ENCODE peak calls at places on chromosome 17, in ten cellular contexts. One of them, this sample, is unnamed.

GRCh38 chr17:79295307-79295706 is 220.7 kb downstream of the ENGASE start:
- DNase-seq in HCT116: no peak
- DNase-seq in K562: no peak
- DNase-seq in adrenal gland: no peak
- DNase-seq in HepG2: no peak
- DNase-seq in heart left ventricle: no peak
- DNase-seq in uterus: no peak
- DNase-seq in breast epithelium: no peak
- DNase-seq in endothelial cell of umbilical vein: no peak
- DNase-seq in transverse colon: no peak
- DNase-seq in this sample: no peak

GRCh38 chr17:78576389-78577112 is 645 bp downstream of the DNAH17 start:
- DNase-seq in breast epithelium: no peak
- DNase-seq in HCT116: no peak
- DNase-seq in K562: no peak
- DNase-seq in endothelial cell of umbilical vein: no peak
- DNase-seq in transverse colon: no peak
- DNase-seq in heart left ventricle: peak
- DNase-seq in uterus: no peak
- DNase-seq in HepG2: no peak
- DNase-seq in adrenal gland: no peak
- DNase-seq in this sample: no peak

GRCh38 chr17:33046361-33047255 is 55.0 kb downstream of the SPACA3 start:
- DNase-seq in K562: no peak
- DNase-seq in adrenal gland: no peak
- DNase-seq in uterus: no peak
- DNase-seq in heart left ventricle: no peak
- DNase-seq in HCT116: no peak
- DNase-seq in breast epithelium: no peak
- DNase-seq in HepG2: no peak
- DNase-seq in endothelial cell of umbilical vein: no peak
- DNase-seq in transverse colon: no peak
- DNase-seq in this sample: no peak

GRCh38 chr17:6069611-6070279 is 434 bp upstream of the WSCD1 start:
- DNase-seq in breast epithelium: no peak
- DNase-seq in heart left ventricle: no peak
- DNase-seq in HCT116: no peak
- DNase-seq in transverse colon: peak
- DNase-seq in uterus: no peak
- DNase-seq in endothelial cell of umbilical vein: peak
- DNase-seq in HepG2: no peak
- DNase-seq in K562: no peak
- DNase-seq in adrenal gland: no peak
- DNase-seq in this sample: no peak

GRCh38 chr17:34009946-34010345 is 245.1 kb upstream of the CCL2 start:
- DNase-seq in K562: no peak
- DNase-seq in endothelial cell of umbilical vein: no peak
- DNase-seq in breast epithelium: no peak
- DNase-seq in transverse colon: no peak
- DNase-seq in HCT116: no peak
- DNase-seq in uterus: no peak
- DNase-seq in adrenal gland: no peak
- DNase-seq in HepG2: no peak
- DNase-seq in heart left ventricle: no peak
- DNase-seq in this sample: no peak

GRCh38 chr17:12514596-12514995 is 151.1 kb upstream of the MYOCD start:
- DNase-seq in breast epithelium: no peak
- DNase-seq in transverse colon: no peak
- DNase-seq in HCT116: no peak
- DNase-seq in endothelial cell of umbilical vein: no peak
- DNase-seq in HepG2: no peak
- DNase-seq in uterus: no peak
- DNase-seq in adrenal gland: no peak
- DNase-seq in heart left ventricle: no peak
- DNase-seq in K562: no peak
- DNase-seq in this sample: no peak

GRCh38 chr17:73429440-73430164 is 117.8 kb upstream of the CDC42EP4 start:
- DNase-seq in heart left ventricle: peak
- DNase-seq in K562: peak
- DNase-seq in HepG2: peak
- DNase-seq in breast epithelium: peak
- DNase-seq in endothelial cell of umbilical vein: peak
- DNase-seq in adrenal gland: peak
- DNase-seq in transverse colon: peak
- DNase-seq in HCT116: peak
- DNase-seq in uterus: peak
- DNase-seq in this sample: peak

GRCh38 chr17:19244796-19245195 is 7.6 kb downstream of the EPN2 start:
- DNase-seq in heart left ventricle: no peak
- DNase-seq in adrenal gland: no peak
- DNase-seq in HepG2: no peak
- DNase-seq in uterus: no peak
- DNase-seq in K562: no peak
- DNase-seq in endothelial cell of umbilical vein: no peak
- DNase-seq in transverse colon: no peak
- DNase-seq in breast epithelium: no peak
- DNase-seq in HCT116: no peak
- DNase-seq in this sample: no peak

GRCh38 chr17:74528491-74529199 is 2.6 kb downstream of the CD300LB start:
- DNase-seq in heart left ventricle: no peak
- DNase-seq in adrenal gland: peak
- DNase-seq in uterus: no peak
- DNase-seq in endothelial cell of umbilical vein: no peak
- DNase-seq in transverse colon: no peak
- DNase-seq in HepG2: no peak
- DNase-seq in HCT116: no peak
- DNase-seq in breast epithelium: peak
- DNase-seq in K562: no peak
- DNase-seq in this sample: no peak

GRCh38 chr17:1060991-1061390 is 64.1 kb downstream of the TIMM22 start:
- DNase-seq in endothelial cell of umbilical vein: peak
- DNase-seq in transverse colon: peak
- DNase-seq in HepG2: no peak
- DNase-seq in K562: no peak
- DNase-seq in breast epithelium: no peak
- DNase-seq in heart left ventricle: no peak
- DNase-seq in uterus: peak
- DNase-seq in HCT116: peak
- DNase-seq in adrenal gland: peak
- DNase-seq in this sample: no peak

GRCh38 chr17:15169676-15170075 is 95.5 kb downstream of the PMP22 start:
- DNase-seq in adrenal gland: no peak
- DNase-seq in breast epithelium: no peak
- DNase-seq in K562: no peak
- DNase-seq in uterus: no peak
- DNase-seq in HCT116: no peak
- DNase-seq in HepG2: no peak
- DNase-seq in heart left ventricle: no peak
- DNase-seq in endothelial cell of umbilical vein: no peak
- DNase-seq in transverse colon: no peak
- DNase-seq in this sample: no peak

GRCh38 chr17:39744075-39744835 is 6.5 kb downstream of the GRB7 start:
- DNase-seq in HCT116: no peak
- DNase-seq in HepG2: no peak
- DNase-seq in endothelial cell of umbilical vein: no peak
- DNase-seq in breast epithelium: no peak
- DNase-seq in adrenal gland: no peak
- DNase-seq in K562: no peak
- DNase-seq in transverse colon: no peak
- DNase-seq in uterus: no peak
- DNase-seq in heart left ventricle: no peak
- DNase-seq in this sample: no peak

DNA sequence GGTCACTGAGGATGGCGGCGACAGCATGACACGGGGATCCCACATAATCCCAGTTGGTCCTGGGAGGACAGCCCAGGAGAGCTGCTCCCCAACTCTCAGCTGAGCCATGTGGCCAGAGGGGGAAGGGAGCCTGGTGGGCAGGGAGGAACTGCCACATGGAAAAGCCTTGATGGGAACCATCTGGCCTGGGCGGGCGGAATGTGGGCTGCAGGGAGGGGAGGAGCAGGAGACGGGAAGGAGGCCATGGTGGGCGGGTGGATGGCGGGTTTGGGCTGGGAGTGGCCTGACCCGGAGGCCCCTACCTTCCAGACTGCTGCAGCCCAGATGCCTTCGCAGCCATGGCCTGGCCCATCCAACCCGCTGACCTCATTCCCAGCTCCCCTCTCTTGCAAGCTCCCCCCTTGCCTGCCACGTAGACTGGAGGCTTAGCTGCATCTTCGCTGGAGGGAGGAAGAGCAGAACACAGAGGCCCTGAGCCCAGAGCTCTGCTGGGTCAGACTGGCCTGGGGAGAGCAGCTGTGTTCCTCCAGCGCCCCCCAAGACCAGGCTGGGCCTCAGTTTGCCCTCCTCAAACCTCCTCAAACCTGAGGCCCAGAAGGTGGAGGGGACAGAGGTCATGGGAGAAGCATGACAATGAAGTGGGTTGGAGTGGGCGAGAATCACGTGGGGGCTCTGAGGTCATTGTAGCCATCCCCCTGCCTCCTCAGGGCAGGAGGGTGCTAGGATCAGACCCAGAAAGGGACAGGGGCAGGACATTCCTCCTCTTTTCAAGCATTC is 8.2 kb upstream of the COL1A1 start:
- DNase-seq in heart left ventricle: peak
- DNase-seq in transverse colon: peak
- DNase-seq in uterus: peak
- DNase-seq in adrenal gland: peak
- DNase-seq in HepG2: no peak
- DNase-seq in endothelial cell of umbilical vein: no peak
- DNase-seq in K562: peak
- DNase-seq in breast epithelium: peak
- DNase-seq in HCT116: no peak
- DNase-seq in this sample: no peak
- TF ChIP-seq POLR2A in heart left ventricle: peak
- TF ChIP-seq POLR2A in transverse colon: peak
- TF ChIP-seq POLR2A in uterus: peak
- TF ChIP-seq POLR2A in adrenal gland: no peak
- TF ChIP-seq POLR2A in HepG2: no peak
- TF ChIP-seq POLR2A in endothelial cell of umbilical vein: no peak
- TF ChIP-seq POLR2A in K562: no peak
- TF ChIP-seq POLR2A in breast epithelium: no peak
- TF ChIP-seq POLR2A in HCT116: no peak
- TF ChIP-seq POLR2A in this sample: no peak

DNA sequence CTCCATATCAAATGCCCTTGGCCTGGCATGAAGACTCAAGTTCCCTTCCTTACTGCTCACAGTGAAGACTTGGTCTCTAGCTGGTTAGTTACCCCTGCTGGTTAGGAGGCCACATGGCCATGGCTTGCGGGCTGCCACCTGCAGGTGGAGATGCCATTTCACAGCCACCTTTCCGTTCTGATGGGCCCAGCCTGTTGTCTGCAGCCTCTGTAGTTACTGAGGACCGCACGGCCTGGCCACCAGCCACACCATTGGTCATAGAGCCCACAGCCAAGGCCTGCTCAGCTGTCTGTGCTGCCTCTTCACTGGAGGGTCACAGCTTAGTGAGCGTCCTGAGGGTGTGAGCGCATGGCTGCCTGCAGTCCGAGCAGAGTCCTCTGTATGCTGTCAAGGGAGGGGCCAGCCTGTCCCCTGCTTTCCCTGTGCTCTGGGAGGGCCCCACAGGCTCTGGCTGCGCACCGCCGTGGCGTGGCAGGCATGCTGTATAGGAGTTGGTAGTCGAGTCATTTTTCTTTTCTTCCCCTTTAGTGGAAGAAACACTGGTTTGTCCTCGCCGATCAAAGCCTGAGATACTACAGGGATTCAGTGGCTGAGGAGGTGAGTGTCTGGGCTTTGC is 59.2 kb downstream of the PLD6 start:
- DNase-seq in K562: no peak
- DNase-seq in adrenal gland: no peak
- DNase-seq in transverse colon: peak
- DNase-seq in breast epithelium: no peak
- DNase-seq in HCT116: peak
- DNase-seq in heart left ventricle: no peak
- DNase-seq in uterus: no peak
- DNase-seq in HepG2: peak
- DNase-seq in endothelial cell of umbilical vein: no peak
- DNase-seq in this sample: no peak
- TF ChIP-seq CTCF in K562: peak
- TF ChIP-seq CTCF in adrenal gland: no peak
- TF ChIP-seq CTCF in transverse colon: peak
- TF ChIP-seq CTCF in breast epithelium: peak
- TF ChIP-seq CTCF in HCT116: peak
- TF ChIP-seq CTCF in heart left ventricle: peak
- TF ChIP-seq CTCF in uterus: no peak
- TF ChIP-seq CTCF in HepG2: peak
- TF ChIP-seq CTCF in endothelial cell of umbilical vein: no peak
- TF ChIP-seq CTCF in this sample: peak

GRCh38 chr17:13601776-13602551 is at the start of gene HS3ST3A1:
- DNase-seq in adrenal gland: no peak
- DNase-seq in HCT116: no peak
- DNase-seq in transverse colon: peak
- DNase-seq in uterus: peak
- DNase-seq in heart left ventricle: peak
- DNase-seq in HepG2: no peak
- DNase-seq in endothelial cell of umbilical vein: no peak
- DNase-seq in K562: peak
- DNase-seq in breast epithelium: no peak
- DNase-seq in this sample: no peak
- TF ChIP-seq POLR2A in adrenal gland: peak
- TF ChIP-seq POLR2A in HCT116: no peak
- TF ChIP-seq POLR2A in transverse colon: peak
- TF ChIP-seq POLR2A in uterus: peak
- TF ChIP-seq POLR2A in heart left ventricle: peak
- TF ChIP-seq POLR2A in HepG2: no peak
- TF ChIP-seq POLR2A in endothelial cell of umbilical vein: no peak
- TF ChIP-seq POLR2A in K562: peak
- TF ChIP-seq POLR2A in breast epithelium: no peak
- TF ChIP-seq POLR2A in this sample: no peak

GRCh38 chr17:49494937-49495841 is at the start of gene NGFR:
- DNase-seq in breast epithelium: no peak
- DNase-seq in adrenal gland: no peak
- DNase-seq in HepG2: no peak
- DNase-seq in HCT116: no peak
- DNase-seq in heart left ventricle: peak
- DNase-seq in endothelial cell of umbilical vein: peak
- DNase-seq in K562: peak
- DNase-seq in transverse colon: peak
- DNase-seq in uterus: no peak
- DNase-seq in this sample: no peak

GRCh38 chr17:49495842-49496182 is 719 bp downstream of the NGFR start:
- DNase-seq in uterus: no peak
- DNase-seq in endothelial cell of umbilical vein: no peak
- DNase-seq in heart left ventricle: no peak
- DNase-seq in adrenal gland: no peak
- DNase-seq in transverse colon: no peak
- DNase-seq in breast epithelium: no peak
- DNase-seq in HCT116: no peak
- DNase-seq in K562: no peak
- DNase-seq in HepG2: no peak
- DNase-seq in this sample: no peak

GRCh38 chr17:49496866-49497146 is 1.7 kb downstream of the NGFR start:
- DNase-seq in HCT116: no peak
- DNase-seq in K562: no peak
- DNase-seq in adrenal gland: no peak
- DNase-seq in uterus: no peak
- DNase-seq in HepG2: no peak
- DNase-seq in endothelial cell of umbilical vein: no peak
- DNase-seq in transverse colon: no peak
- DNase-seq in heart left ventricle: no peak
- DNase-seq in breast epithelium: no peak
- DNase-seq in this sample: no peak

GRCh38 chr17:49497147-49498036 is 2.3 kb downstream of the NGFR start:
- DNase-seq in HCT116: no peak
- DNase-seq in uterus: no peak
- DNase-seq in transverse colon: peak
- DNase-seq in heart left ventricle: no peak
- DNase-seq in adrenal gland: peak
- DNase-seq in breast epithelium: no peak
- DNase-seq in endothelial cell of umbilical vein: peak
- DNase-seq in K562: no peak
- DNase-seq in HepG2: no peak
- DNase-seq in this sample: no peak

GRCh38 chr17:49496183-49496865 is 1.2 kb downstream of the NGFR start:
- DNase-seq in uterus: peak
- DNase-seq in transverse colon: peak
- DNase-seq in HepG2: no peak
- DNase-seq in breast epithelium: peak
- DNase-seq in HCT116: no peak
- DNase-seq in endothelial cell of umbilical vein: peak
- DNase-seq in K562: peak
- DNase-seq in heart left ventricle: peak
- DNase-seq in adrenal gland: peak
- DNase-seq in this sample: no peak
- TF ChIP-seq CTCF in uterus: peak
- TF ChIP-seq CTCF in transverse colon: peak
- TF ChIP-seq CTCF in HepG2: peak
- TF ChIP-seq CTCF in breast epithelium: peak
- TF ChIP-seq CTCF in HCT116: peak
- TF ChIP-seq CTCF in endothelial cell of umbilical vein: peak
- TF ChIP-seq CTCF in K562: peak
- TF ChIP-seq CTCF in heart left ventricle: peak
- TF ChIP-seq CTCF in adrenal gland: peak
- TF ChIP-seq CTCF in this sample: peak